ENCODE peak calls at places on chromosomes 12 and 14, in six cellular contexts. W is HFF-Myc, F is left lung, E is GM12865, A is GM10248, S is BE2C. R is an unnamed sample.

GRCh38 chr14:50038398-50039119 is 77.8 kb downstream of the VCPKMT start:
- DNase-seq in W (peak), F (no peak), E (peak), A (peak), S (no peak), R (peak)

GRCh38 chr12:15631007-15631715 is 158.0 kb downstream of the EPS8 start:
- DNase-seq in W (no peak), F (no peak), E (peak), A (no peak), S (no peak), R (no peak)

GRCh38 chr12:116236986-116237385 is 40.5 kb downstream of the MED13L start:
- DNase-seq in W (no peak), F (no peak), E (no peak), A (no peak), S (peak), R (no peak)

GRCh38 chr12:55707841-55708694 is at the start of gene ITGA7:
- DNase-seq in W (no peak), F (peak), E (no peak), A (peak), S (peak), R (peak)

GRCh38 chr14:104143071-104143470 is 4.7 kb downstream of the KIF26A start:
- DNase-seq in W (no peak), F (no peak), E (no peak), A (no peak), S (no peak), R (no peak)

GRCh38 chr12:27822076-27822712 is 42.2 kb upstream of the MANSC4 start:
- DNase-seq in W (peak), F (no peak), E (peak), A (peak), S (no peak), R (peak)

GRCh38 chr12:112496493-112496892 is 77.7 kb downstream of the PTPN11 start:
- DNase-seq in W (no peak), F (no peak), E (peak), A (peak), S (no peak), R (peak)

GRCh38 chr14:59768855-59769254 is 101.7 kb downstream of the RTN1 start:
- DNase-seq in W (no peak), F (no peak), E (no peak), A (no peak), S (no peak), R (no peak)

GRCh38 chr12:19561411-19561961 is 122.2 kb downstream of the AEBP2 start:
- DNase-seq in W (no peak), F (no peak), E (no peak), A (no peak), S (no peak), R (no peak)

GRCh38 chr12:113980537-113981337 is 14.6 kb upstream of the RBM19 start:
- DNase-seq in W (peak), F (no peak), E (peak), A (peak), S (peak), R (peak)

GRCh38 chr14:59374048-59374447 is 91.1 kb downstream of the GPR135 start:
- DNase-seq in W (no peak), F (no peak), E (no peak), A (no peak), S (no peak), R (no peak)

GRCh38 chr14:26194816-26195215 is 403.0 kb downstream of the NOVA1 start:
- DNase-seq in W (no peak), F (no peak), E (no peak), A (no peak), S (no peak), R (no peak)

GRCh38 chr14:93587330-93587729 is 156.6 kb downstream of the UNC79 start:
- DNase-seq in W (no peak), F (no peak), E (no peak), A (no peak), S (no peak), R (no peak)

GRCh38 chr12:10288989-10289388 is 18.7 kb upstream of the KLRD1 start:
- DNase-seq in W (no peak), F (no peak), E (peak), A (peak), S (no peak), R (peak)

GRCh38 chr12:80509781-80510556 is 65.9 kb downstream of the PTPRQ start:
- DNase-seq in W (peak), F (no peak), E (no peak), A (no peak), S (peak), R (no peak)

GRCh38 chr12:118742426-118742825 is 238.9 kb upstream of the SRRM4 start:
- DNase-seq in W (no peak), F (no peak), E (no peak), A (no peak), S (no peak), R (no peak)

GRCh38 chr12:60394680-60395079 is 798.9 kb downstream of the SLC16A7 start:
- DNase-seq in W (peak), F (no peak), E (no peak), A (no peak), S (no peak), R (no peak)

GRCh38 chr14:71488703-71489141 is 443.5 kb upstream of the RGS6 start:
- DNase-seq in W (no peak), F (no peak), E (no peak), A (no peak), S (no peak), R (no peak)

GRCh38 chr12:31964280-31964679 is 5.1 kb downstream of the RESF1 start:
- DNase-seq in W (no peak), F (no peak), E (no peak), A (no peak), S (no peak), R (no peak)

GRCh38 chr14:54487771-54488170 is 1.0 kb downstream of the GMFB start:
- DNase-seq in W (no peak), F (no peak), E (no peak), A (no peak), S (no peak), R (peak)

GRCh38 chr12:74021937-74022336 is 515.7 kb upstream of the ATXN7L3B start:
- DNase-seq in W (peak), F (peak), E (peak), A (peak), S (peak), R (peak)

GRCh38 chr12:78181544-78182162 is 351.0 kb downstream of the NAV3 start:
- DNase-seq in W (no peak), F (no peak), E (peak), A (no peak), S (peak), R (no peak)
- TF ChIP-seq CTCF in W (peak), F (no peak), E (peak), A (peak), S (peak), R (no peak)

DNA sequence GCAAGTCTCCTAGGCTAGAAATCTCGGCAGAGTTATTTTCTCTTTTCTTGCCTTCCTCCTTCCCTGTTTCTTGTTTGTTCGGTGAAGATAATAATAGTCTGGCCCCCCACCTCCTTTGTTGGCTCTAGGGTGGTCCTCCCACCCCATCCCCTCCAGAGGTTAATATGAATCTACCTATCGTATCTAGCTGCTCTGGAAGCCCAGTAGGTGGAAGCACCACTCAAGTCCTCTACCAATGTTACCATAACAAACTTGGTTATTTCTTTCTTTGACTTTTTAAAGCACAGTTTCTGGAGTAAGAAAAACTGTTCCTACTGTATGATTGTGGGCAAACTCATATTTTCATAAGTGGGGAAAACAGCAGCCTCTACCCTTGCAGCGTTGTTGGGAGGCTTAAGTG is 19.7 kb upstream of the GRIP1 start:
- DNase-seq in W (no peak), F (no peak), E (no peak), A (no peak), S (no peak), R (no peak)
- TF ChIP-seq CTCF in W (no peak), F (no peak), E (no peak), A (no peak), S (no peak), R (no peak)

GRCh38 chr12:108514468-108514972 is 557 bp upstream of the FICD start:
- DNase-seq in W (no peak), F (no peak), E (no peak), A (no peak), S (no peak), R (no peak)

GRCh38 chr12:108515916-108516315 is 839 bp downstream of the FICD start:
- DNase-seq in W (no peak), F (no peak), E (peak), A (no peak), S (no peak), R (no peak)

GRCh38 chr12:108517288-108518100 is 2.4 kb downstream of the FICD start:
- DNase-seq in W (no peak), F (no peak), E (no peak), A (no peak), S (no peak), R (no peak)

GRCh38 chr12:108516511-108517275 is 1.6 kb downstream of the FICD start:
- DNase-seq in W (no peak), F (no peak), E (peak), A (no peak), S (no peak), R (no peak)

DNA sequence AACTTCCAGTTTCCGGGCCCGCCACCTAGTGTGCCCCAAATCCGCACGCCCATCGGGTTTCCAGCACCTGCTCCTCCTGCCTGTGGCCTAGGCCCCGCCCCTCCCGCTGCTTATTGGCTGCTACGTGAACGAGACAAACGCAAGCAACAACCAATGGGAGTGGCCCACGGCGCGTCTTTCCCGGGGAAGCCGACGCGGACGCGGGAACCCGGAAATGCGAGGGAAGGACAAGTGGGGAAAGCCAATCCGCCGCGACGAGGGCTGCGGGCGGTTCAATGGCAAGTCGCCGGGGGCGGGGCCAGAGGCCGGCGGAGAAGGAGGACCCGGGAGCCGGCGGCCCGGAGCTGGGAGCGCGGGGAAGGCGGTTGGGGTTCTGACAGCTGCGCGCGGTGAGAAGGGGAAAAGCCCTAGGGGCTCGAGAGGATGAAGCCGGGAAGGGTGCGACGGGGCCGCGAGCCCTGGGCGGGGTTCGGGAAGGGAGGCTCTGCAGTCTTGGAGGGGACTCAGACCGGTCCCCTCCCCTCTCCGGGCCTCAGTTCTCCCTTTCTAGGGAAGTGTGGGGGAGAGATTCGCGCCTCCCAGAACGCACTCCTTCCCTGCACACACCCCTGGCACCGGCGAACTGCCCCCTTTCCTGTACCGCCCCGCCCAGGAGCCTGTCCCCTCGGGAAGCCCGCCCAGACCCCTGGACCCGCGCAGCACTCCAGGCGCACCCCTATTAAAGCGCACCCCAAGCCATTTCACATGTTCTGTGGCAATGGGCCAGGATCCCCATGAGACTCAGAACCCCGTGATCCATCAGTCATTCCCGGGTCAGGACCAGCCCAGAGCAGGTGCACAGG is at the start of gene FICD:
- DNase-seq in W (peak), F (peak), E (peak), A (peak), S (peak), R (peak)
- TF ChIP-seq CTCF in W (no peak), F (no peak), E (no peak), A (no peak), S (peak), R (no peak)

GRCh38 chr12:102316723-102317122 is 119.1 kb upstream of the PMCH start:
- DNase-seq in W (no peak), F (no peak), E (no peak), A (no peak), S (no peak), R (no peak)
- TF ChIP-seq CTCF in W (no peak), F (no peak), E (no peak), A (no peak), S (no peak), R (no peak)

GRCh38 chr12:47903927-47904646 is 707 bp downstream of the VDR start:
- DNase-seq in W (no peak), F (peak), E (peak), A (peak), S (no peak), R (peak)

GRCh38 chr12:47903151-47903611 is 1.6 kb downstream of the VDR start:
- DNase-seq in W (no peak), F (peak), E (peak), A (peak), S (no peak), R (peak)

GRCh38 chr12:47905313-47905730 is 528 bp upstream of the VDR start:
- DNase-seq in W (no peak), F (peak), E (peak), A (peak), S (no peak), R (peak)

GRCh38 chr12:47902131-47902639 is 2.6 kb downstream of the VDR start:
- DNase-seq in W (no peak), F (no peak), E (no peak), A (no peak), S (no peak), R (no peak)

GRCh38 chr12:47904647-47905312 is at the start of gene VDR:
- DNase-seq in W (no peak), F (peak), E (peak), A (peak), S (peak), R (peak)
- TF ChIP-seq CTCF in W (peak), F (no peak), E (peak), A (peak), S (peak), R (no peak)

GRCh38 chr12:51021694-51022093 is 4.5 kb downstream of the SLC11A2 start:
- DNase-seq in W (no peak), F (no peak), E (no peak), A (no peak), S (no peak), R (no peak)

GRCh38 chr12:51013441-51013840 is 12.7 kb downstream of the SLC11A2 start:
- DNase-seq in W (no peak), F (no peak), E (no peak), A (no peak), S (no peak), R (no peak)

GRCh38 chr12:51019927-51020326 is 6.3 kb downstream of the SLC11A2 start:
- DNase-seq in W (no peak), F (no peak), E (no peak), A (no peak), S (no peak), R (no peak)

GRCh38 chr12:51020448-51021182 is 5.6 kb downstream of the SLC11A2 start:
- DNase-seq in W (no peak), F (no peak), E (no peak), A (no peak), S (no peak), R (no peak)

GRCh38 chr12:51017452-51017851 is 8.7 kb downstream of the SLC11A2 start:
- DNase-seq in W (no peak), F (no peak), E (no peak), A (no peak), S (no peak), R (no peak)
- TF ChIP-seq CTCF in W (no peak), F (no peak), E (no peak), A (no peak), S (no peak), R (no peak)

GRCh38 chr14:102150083-102150482 is 10.4 kb downstream of the WDR20 start:
- DNase-seq in W (no peak), F (no peak), E (no peak), A (no peak), S (no peak), R (no peak)

GRCh38 chr14:102145395-102145794 is 5.7 kb downstream of the WDR20 start:
- DNase-seq in W (no peak), F (no peak), E (no peak), A (no peak), S (no peak), R (no peak)

GRCh38 chr14:102144914-102145313 is 5.2 kb downstream of the WDR20 start:
- DNase-seq in W (no peak), F (no peak), E (no peak), A (no peak), S (no peak), R (no peak)

GRCh38 chr14:102150636-102151195 is 11.0 kb downstream of the WDR20 start:
- DNase-seq in W (no peak), F (no peak), E (no peak), A (no peak), S (no peak), R (no peak)

DNA sequence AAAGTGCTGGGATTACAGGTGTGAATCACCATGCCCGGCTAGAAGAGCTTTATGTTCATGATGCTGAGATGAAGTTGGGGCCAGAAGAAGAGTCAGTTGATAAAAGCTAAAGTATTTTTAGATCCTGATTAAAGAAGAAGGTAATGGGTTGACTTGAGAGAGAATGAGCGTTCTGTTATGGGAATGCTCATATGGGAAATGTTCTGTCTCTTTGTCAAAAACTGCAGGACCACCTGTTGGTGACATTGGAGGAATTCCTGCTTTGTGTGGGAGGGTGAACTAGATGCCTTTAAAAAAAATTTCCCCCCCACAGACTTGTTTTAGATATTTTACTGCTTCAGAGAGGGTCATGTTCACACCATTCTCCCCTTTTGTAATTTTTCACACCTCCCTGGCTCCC is 6.7 kb downstream of the WDR20 start:
- DNase-seq in W (no peak), F (no peak), E (no peak), A (no peak), S (no peak), R (no peak)
- TF ChIP-seq CTCF in W (no peak), F (no peak), E (no peak), A (no peak), S (no peak), R (no peak)

GRCh38 chr12:12542964-12543363 is 19.7 kb downstream of the DUSP16 start:
- DNase-seq in W (no peak), F (no peak), E (no peak), A (no peak), S (no peak), R (no peak)
- TF ChIP-seq CTCF in W (no peak), F (no peak), E (no peak), A (no peak), S (no peak), R (no peak)

R was measured in GM13976.